ENCODE peak calls at places on chromosomes 6 and 20, in five cellular contexts. R is mucosa of gallbladder; P is cerebellum; C is NCI-H1417 treated with DMSO at 0.1 percent for 48 hours; N is activated naive CD4-positive, alpha-beta T cell. L is an unnamed sample.

GRCh38 chr6:32154514-32155161 is 697 bp downstream of the PPT2 start:
- DNase-seq in P (peak; percentile 62), R (peak; percentile 69), C (no peak), N (no peak), L (peak; percentile 67)

GRCh38 chr6:64777941-64778785 is 928.9 kb downstream of the EYS start:
- DNase-seq in P (no peak), C (no peak), N (no peak), R (no peak), L (no peak)

GRCh38 chr20:48603116-48603818 is 224.5 kb downstream of the PREX1 start:
- DNase-seq in N (no peak), P (no peak), R (no peak), C (no peak), L (no peak)

GRCh38 chr20:38434310-38434741 is 802 bp downstream of the SNHG17 start:
- DNase-seq in R (no peak), C (no peak), P (no peak), N (no peak), L (no peak)

GRCh38 chr20:11870411-11870810 is 47.3 kb upstream of the BTBD3 start:
- DNase-seq in P (no peak), R (no peak), C (no peak), N (no peak), L (no peak)

GRCh38 chr6:37205189-37205996 is 35.4 kb downstream of the PIM1 start:
- DNase-seq in R (no peak), P (no peak), N (no peak), C (no peak), L (no peak)

GRCh38 chr20:11168026-11168425 is 494.2 kb upstream of the JAG1 start:
- DNase-seq in N (no peak), C (no peak), P (no peak), R (no peak), L (peak; percentile 41)

GRCh38 chr6:7328159-7328713 is 15.2 kb upstream of the SSR1 start:
- DNase-seq in C (no peak), R (no peak), N (no peak), P (no peak), L (no peak)

GRCh38 chr6:143656026-143656425 is 21.7 kb upstream of the PHACTR2 start:
- DNase-seq in P (no peak), R (no peak), N (no peak), C (no peak), L (no peak)

GRCh38 chr20:43530321-43531090 is 23.0 kb downstream of the L3MBTL1 start:
- DNase-seq in R (peak; percentile 78), C (no peak), P (no peak), N (no peak), L (no peak)

GRCh38 chr6:85464260-85464644 is 14.4 kb downstream of the NT5E start:
- DNase-seq in C (no peak), R (no peak), P (no peak), N (no peak), L (peak; percentile 85)

GRCh38 chr6:63352587-63353281 is 33.0 kb upstream of the LGSN start:
- DNase-seq in N (no peak), P (no peak), C (no peak), R (peak; percentile 45), L (peak; percentile 30)

GRCh38 chr6:92864966-92865555 is 554.3 kb downstream of the EPHA7 start:
- DNase-seq in C (no peak), P (no peak), R (no peak), N (no peak), L (no peak)

GRCh38 chr6:108295676-108296075 is 822 bp downstream of the AFG1L start:
- DNase-seq in P (no peak), N (no peak), R (no peak), C (no peak), L (no peak)

GRCh38 chr20:17928211-17928611 is 40.4 kb downstream of the SNX5 start:
- DNase-seq in R (no peak), P (no peak), N (no peak), C (no peak), L (no peak)

GRCh38 chr6:79949235-79949634 is 1.9 kb upstream of the ELOVL4 start:
- DNase-seq in C (no peak), R (peak; percentile 42), N (no peak), P (no peak), L (peak; percentile 28)

GRCh38 chr6:36755435-36756348 is 58.1 kb downstream of the RAB44 start:
- DNase-seq in P (no peak), R (no peak), C (no peak), N (peak; percentile 32), L (peak; percentile 49)

GRCh38 chr6:132405143-132405915 is 4.1 kb upstream of the MOXD1 start:
- DNase-seq in N (no peak), C (no peak), R (no peak), P (no peak), L (no peak)

GRCh38 chr6:130167655-130168054 is 55.1 kb downstream of the SAMD3 start:
- DNase-seq in N (no peak), R (no peak), P (no peak), C (no peak), L (peak; percentile 67)

GRCh38 chr6:68704485-68704884 is 69.4 kb downstream of the ADGRB3 start:
- DNase-seq in R (no peak), N (no peak), P (no peak), C (no peak), L (no peak)

GRCh38 chr6:132017921-132018320 is 66.7 kb upstream of the CCN2 start:
- DNase-seq in P (no peak), R (no peak), C (no peak), N (no peak), L (no peak)

L was measured in RWPE1.